ENCODE peak calls at places on chromosomes 13 and 19, in nine cellular contexts. One of them, this sample, is unnamed. For H3K27me3, the result is how much of the 10 kb centered on the place peaks cover.

GRCh38 chr13:72489751-72490150 is 237.7 kb downstream of the MZT1 start:
- DNase-seq in adrenal gland: no peak
- DNase-seq in AG04450: no peak
- DNase-seq in mesenchymal stem cell: no peak
- DNase-seq in left ventricle myocardium inferior: no peak
- DNase-seq in heart left ventricle: no peak
- DNase-seq in dorsolateral prefrontal cortex: no peak
- DNase-seq in transverse colon: no peak
- DNase-seq in ovary: no peak
- DNase-seq in this sample: no peak

GRCh38 chr13:105971720-105972119 is 563.7 kb downstream of the EFNB2 start:
- DNase-seq in ovary: no peak
- DNase-seq in AG04450: no peak
- DNase-seq in dorsolateral prefrontal cortex: no peak
- DNase-seq in heart left ventricle: no peak
- DNase-seq in adrenal gland: no peak
- DNase-seq in mesenchymal stem cell: peak
- DNase-seq in transverse colon: no peak
- DNase-seq in left ventricle myocardium inferior: no peak
- DNase-seq in this sample: no peak

GRCh38 chr19:40174087-40174486 is 17.1 kb upstream of the MAP3K10 start:
- DNase-seq in mesenchymal stem cell: no peak
- DNase-seq in left ventricle myocardium inferior: no peak
- DNase-seq in dorsolateral prefrontal cortex: no peak
- DNase-seq in heart left ventricle: no peak
- DNase-seq in AG04450: no peak
- DNase-seq in transverse colon: no peak
- DNase-seq in adrenal gland: no peak
- DNase-seq in ovary: no peak
- DNase-seq in this sample: no peak

GRCh38 chr13:99028890-99029289 is 51.0 kb upstream of the DOCK9 start:
- DNase-seq in dorsolateral prefrontal cortex: no peak
- DNase-seq in transverse colon: no peak
- DNase-seq in heart left ventricle: no peak
- DNase-seq in mesenchymal stem cell: no peak
- DNase-seq in adrenal gland: no peak
- DNase-seq in ovary: no peak
- DNase-seq in AG04450: no peak
- DNase-seq in left ventricle myocardium inferior: no peak
- DNase-seq in this sample: no peak

GRCh38 chr19:10141479-10141878 is 21.8 kb upstream of the EIF3G start:
- DNase-seq in adrenal gland: no peak
- DNase-seq in mesenchymal stem cell: no peak
- DNase-seq in heart left ventricle: no peak
- DNase-seq in AG04450: no peak
- DNase-seq in transverse colon: no peak
- DNase-seq in ovary: no peak
- DNase-seq in left ventricle myocardium inferior: no peak
- DNase-seq in dorsolateral prefrontal cortex: no peak
- DNase-seq in this sample: no peak

GRCh38 chr19:43551399-43552197 is 18.6 kb downstream of the ZNF575 start:
- DNase-seq in heart left ventricle: no peak
- DNase-seq in ovary: no peak
- DNase-seq in adrenal gland: no peak
- DNase-seq in mesenchymal stem cell: no peak
- DNase-seq in left ventricle myocardium inferior: no peak
- DNase-seq in AG04450: no peak
- DNase-seq in transverse colon: no peak
- DNase-seq in dorsolateral prefrontal cortex: no peak
- DNase-seq in this sample: no peak

GRCh38 chr13:104854698-104855097 is 1680.8 kb downstream of the EFNB2 start:
- DNase-seq in mesenchymal stem cell: no peak
- DNase-seq in ovary: no peak
- DNase-seq in heart left ventricle: no peak
- DNase-seq in adrenal gland: no peak
- DNase-seq in dorsolateral prefrontal cortex: no peak
- DNase-seq in transverse colon: no peak
- DNase-seq in left ventricle myocardium inferior: no peak
- DNase-seq in AG04450: no peak
- DNase-seq in this sample: no peak

GRCh38 chr13:27194895-27195764 is 23.5 kb upstream of the USP12 start:
- DNase-seq in AG04450: no peak
- DNase-seq in heart left ventricle: no peak
- DNase-seq in mesenchymal stem cell: peak
- DNase-seq in dorsolateral prefrontal cortex: no peak
- DNase-seq in transverse colon: no peak
- DNase-seq in ovary: no peak
- DNase-seq in adrenal gland: no peak
- DNase-seq in left ventricle myocardium inferior: no peak
- DNase-seq in this sample: no peak

GRCh38 chr13:105410602-105411001 is 1124.9 kb downstream of the EFNB2 start:
- DNase-seq in heart left ventricle: peak
- DNase-seq in mesenchymal stem cell: peak
- DNase-seq in adrenal gland: peak
- DNase-seq in ovary: no peak
- DNase-seq in transverse colon: peak
- DNase-seq in dorsolateral prefrontal cortex: peak
- DNase-seq in AG04450: no peak
- DNase-seq in left ventricle myocardium inferior: peak
- DNase-seq in this sample: peak

GRCh38 chr19:6590458-6591319 is at the start of gene CD70:
- DNase-seq in adrenal gland: no peak
- DNase-seq in AG04450: no peak
- DNase-seq in dorsolateral prefrontal cortex: no peak
- DNase-seq in left ventricle myocardium inferior: no peak
- DNase-seq in transverse colon: peak
- DNase-seq in ovary: no peak
- DNase-seq in heart left ventricle: no peak
- DNase-seq in mesenchymal stem cell: no peak
- DNase-seq in this sample: no peak

GRCh38 chr19:51316688-51317087 is 5.2 kb downstream of the IGLON5 start:
- DNase-seq in transverse colon: no peak
- DNase-seq in mesenchymal stem cell: no peak
- DNase-seq in AG04450: no peak
- DNase-seq in left ventricle myocardium inferior: no peak
- DNase-seq in heart left ventricle: no peak
- DNase-seq in ovary: no peak
- DNase-seq in dorsolateral prefrontal cortex: no peak
- DNase-seq in adrenal gland: no peak
- DNase-seq in this sample: no peak

GRCh38 chr13:37475966-37476365 is 122.6 kb downstream of the POSTN start:
- DNase-seq in transverse colon: no peak
- DNase-seq in adrenal gland: no peak
- DNase-seq in AG04450: no peak
- DNase-seq in left ventricle myocardium inferior: no peak
- DNase-seq in mesenchymal stem cell: peak
- DNase-seq in dorsolateral prefrontal cortex: no peak
- DNase-seq in heart left ventricle: no peak
- DNase-seq in ovary: no peak
- DNase-seq in this sample: no peak

GRCh38 chr13:37476874-37477273 is 121.7 kb downstream of the POSTN start:
- DNase-seq in mesenchymal stem cell: peak
- DNase-seq in transverse colon: no peak
- DNase-seq in dorsolateral prefrontal cortex: no peak
- DNase-seq in left ventricle myocardium inferior: peak
- DNase-seq in AG04450: no peak
- DNase-seq in ovary: no peak
- DNase-seq in heart left ventricle: no peak
- DNase-seq in adrenal gland: no peak
- DNase-seq in this sample: no peak

GRCh38 chr13:37473035-37473434 is 125.5 kb downstream of the POSTN start:
- DNase-seq in transverse colon: no peak
- DNase-seq in mesenchymal stem cell: no peak
- DNase-seq in heart left ventricle: no peak
- DNase-seq in AG04450: no peak
- DNase-seq in left ventricle myocardium inferior: no peak
- DNase-seq in ovary: no peak
- DNase-seq in dorsolateral prefrontal cortex: no peak
- DNase-seq in adrenal gland: no peak
- DNase-seq in this sample: no peak

GRCh38 chr13:37479901-37480300 is 118.7 kb downstream of the POSTN start:
- DNase-seq in adrenal gland: no peak
- DNase-seq in ovary: no peak
- DNase-seq in left ventricle myocardium inferior: no peak
- DNase-seq in dorsolateral prefrontal cortex: no peak
- DNase-seq in mesenchymal stem cell: no peak
- DNase-seq in heart left ventricle: no peak
- DNase-seq in AG04450: no peak
- DNase-seq in transverse colon: no peak
- DNase-seq in this sample: no peak

GRCh38 chr13:37475151-37475550 is 123.4 kb downstream of the POSTN start:
- DNase-seq in ovary: no peak
- DNase-seq in mesenchymal stem cell: peak
- DNase-seq in dorsolateral prefrontal cortex: no peak
- DNase-seq in heart left ventricle: no peak
- DNase-seq in adrenal gland: no peak
- DNase-seq in transverse colon: no peak
- DNase-seq in left ventricle myocardium inferior: no peak
- DNase-seq in AG04450: no peak
- DNase-seq in this sample: no peak
- H3K27me3 ChIP-seq in ovary: under half
- H3K27me3 ChIP-seq in mesenchymal stem cell: under half
- H3K27me3 ChIP-seq in dorsolateral prefrontal cortex: under half
- H3K27me3 ChIP-seq in heart left ventricle: under half
- H3K27me3 ChIP-seq in adrenal gland: under half
- H3K27me3 ChIP-seq in transverse colon: under half
- H3K27me3 ChIP-seq in left ventricle myocardium inferior: under half
- H3K27me3 ChIP-seq in AG04450: under half
- H3K27me3 ChIP-seq in this sample: under half

GRCh38 chr13:46799139-46799538 is 2.2 kb upstream of the ESD start:
- DNase-seq in mesenchymal stem cell: no peak
- DNase-seq in transverse colon: no peak
- DNase-seq in left ventricle myocardium inferior: no peak
- DNase-seq in adrenal gland: no peak
- DNase-seq in heart left ventricle: no peak
- DNase-seq in AG04450: no peak
- DNase-seq in ovary: no peak
- DNase-seq in dorsolateral prefrontal cortex: no peak
- DNase-seq in this sample: no peak

GRCh38 chr13:46801831-46802230 is 4.9 kb upstream of the ESD start:
- DNase-seq in ovary: no peak
- DNase-seq in transverse colon: no peak
- DNase-seq in adrenal gland: no peak
- DNase-seq in dorsolateral prefrontal cortex: no peak
- DNase-seq in AG04450: no peak
- DNase-seq in heart left ventricle: no peak
- DNase-seq in mesenchymal stem cell: no peak
- DNase-seq in left ventricle myocardium inferior: no peak
- DNase-seq in this sample: no peak

GRCh38 chr13:46803586-46803985 is 6.6 kb upstream of the ESD start:
- DNase-seq in transverse colon: no peak
- DNase-seq in heart left ventricle: no peak
- DNase-seq in ovary: no peak
- DNase-seq in AG04450: no peak
- DNase-seq in adrenal gland: no peak
- DNase-seq in mesenchymal stem cell: no peak
- DNase-seq in dorsolateral prefrontal cortex: no peak
- DNase-seq in left ventricle myocardium inferior: no peak
- DNase-seq in this sample: no peak

GRCh38 chr13:46804391-46804815 is 7.4 kb upstream of the ESD start:
- DNase-seq in mesenchymal stem cell: peak
- DNase-seq in transverse colon: no peak
- DNase-seq in left ventricle myocardium inferior: no peak
- DNase-seq in adrenal gland: no peak
- DNase-seq in dorsolateral prefrontal cortex: no peak
- DNase-seq in heart left ventricle: no peak
- DNase-seq in AG04450: peak
- DNase-seq in ovary: no peak
- DNase-seq in this sample: no peak
- H3K27me3 ChIP-seq in mesenchymal stem cell: under half
- H3K27me3 ChIP-seq in transverse colon: under half
- H3K27me3 ChIP-seq in left ventricle myocardium inferior: under half
- H3K27me3 ChIP-seq in adrenal gland: under half
- H3K27me3 ChIP-seq in dorsolateral prefrontal cortex: under half
- H3K27me3 ChIP-seq in heart left ventricle: under half
- H3K27me3 ChIP-seq in AG04450: under half
- H3K27me3 ChIP-seq in ovary: under half
- H3K27me3 ChIP-seq in this sample: under half

DNA sequence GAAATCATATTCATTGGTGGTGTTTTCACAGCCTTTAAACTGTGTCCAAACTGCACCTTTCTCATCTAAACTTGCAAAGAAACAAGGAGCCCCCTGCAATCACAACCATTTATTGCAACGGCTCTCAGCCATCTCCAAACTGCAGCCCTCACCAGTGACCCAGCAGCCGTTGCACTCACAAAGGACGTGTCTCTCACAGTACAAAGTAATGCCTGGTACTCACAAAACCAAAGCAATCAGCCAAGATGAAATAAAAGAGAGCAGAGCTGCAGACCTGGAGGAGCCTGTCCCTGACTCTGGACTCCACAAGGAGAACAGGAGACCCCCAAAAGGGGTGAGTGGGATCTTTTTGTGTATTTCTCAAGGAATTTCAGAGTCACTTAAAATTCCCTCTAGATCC is 20.2 kb upstream of the CEACAM21 start:
- DNase-seq in dorsolateral prefrontal cortex: no peak
- DNase-seq in transverse colon: no peak
- DNase-seq in ovary: no peak
- DNase-seq in AG04450: no peak
- DNase-seq in heart left ventricle: no peak
- DNase-seq in mesenchymal stem cell: no peak
- DNase-seq in left ventricle myocardium inferior: no peak
- DNase-seq in adrenal gland: no peak
- DNase-seq in this sample: no peak
- H3K27me3 ChIP-seq in dorsolateral prefrontal cortex: under half
- H3K27me3 ChIP-seq in transverse colon: half or more
- H3K27me3 ChIP-seq in ovary: under half
- H3K27me3 ChIP-seq in AG04450: under half
- H3K27me3 ChIP-seq in heart left ventricle: under half
- H3K27me3 ChIP-seq in mesenchymal stem cell: half or more
- H3K27me3 ChIP-seq in left ventricle myocardium inferior: half or more
- H3K27me3 ChIP-seq in adrenal gland: under half
- H3K27me3 ChIP-seq in this sample: under half

GRCh38 chr13:44141725-44142539 is 231.7 kb upstream of the SERP2 start:
- DNase-seq in heart left ventricle: peak
- DNase-seq in dorsolateral prefrontal cortex: peak
- DNase-seq in adrenal gland: peak
- DNase-seq in mesenchymal stem cell: peak
- DNase-seq in ovary: peak
- DNase-seq in AG04450: peak
- DNase-seq in left ventricle myocardium inferior: peak
- DNase-seq in transverse colon: peak
- DNase-seq in this sample: peak

GRCh38 chr13:44141213-44141724 is 232.4 kb upstream of the SERP2 start:
- DNase-seq in left ventricle myocardium inferior: no peak
- DNase-seq in dorsolateral prefrontal cortex: no peak
- DNase-seq in ovary: peak
- DNase-seq in AG04450: no peak
- DNase-seq in adrenal gland: no peak
- DNase-seq in transverse colon: no peak
- DNase-seq in heart left ventricle: no peak
- DNase-seq in mesenchymal stem cell: no peak
- DNase-seq in this sample: no peak

GRCh38 chr13:44140146-44140545 is 233.5 kb upstream of the SERP2 start:
- DNase-seq in transverse colon: peak
- DNase-seq in ovary: no peak
- DNase-seq in left ventricle myocardium inferior: no peak
- DNase-seq in mesenchymal stem cell: no peak
- DNase-seq in adrenal gland: no peak
- DNase-seq in AG04450: no peak
- DNase-seq in heart left ventricle: no peak
- DNase-seq in dorsolateral prefrontal cortex: no peak
- DNase-seq in this sample: no peak

GRCh38 chr13:44142540-44142867 is 231.1 kb upstream of the SERP2 start:
- DNase-seq in adrenal gland: no peak
- DNase-seq in transverse colon: no peak
- DNase-seq in left ventricle myocardium inferior: no peak
- DNase-seq in ovary: no peak
- DNase-seq in dorsolateral prefrontal cortex: no peak
- DNase-seq in AG04450: no peak
- DNase-seq in mesenchymal stem cell: no peak
- DNase-seq in heart left ventricle: no peak
- DNase-seq in this sample: no peak

GRCh38 chr13:44142911-44143665 is 230.5 kb upstream of the SERP2 start:
- DNase-seq in left ventricle myocardium inferior: no peak
- DNase-seq in transverse colon: no peak
- DNase-seq in AG04450: no peak
- DNase-seq in adrenal gland: no peak
- DNase-seq in ovary: no peak
- DNase-seq in mesenchymal stem cell: peak
- DNase-seq in dorsolateral prefrontal cortex: no peak
- DNase-seq in heart left ventricle: no peak
- DNase-seq in this sample: no peak
- H3K27me3 ChIP-seq in left ventricle myocardium inferior: under half
- H3K27me3 ChIP-seq in transverse colon: under half
- H3K27me3 ChIP-seq in AG04450: under half
- H3K27me3 ChIP-seq in adrenal gland: under half
- H3K27me3 ChIP-seq in ovary: under half
- H3K27me3 ChIP-seq in mesenchymal stem cell: under half
- H3K27me3 ChIP-seq in dorsolateral prefrontal cortex: under half
- H3K27me3 ChIP-seq in heart left ventricle: under half
- H3K27me3 ChIP-seq in this sample: under half

This sample was measured in right cardiac atrium.